ENCODE peak calls at places on chromosomes 13 and 19, in nine cellular contexts. V, K, Y, N, J, D, M, B and W are unnamed samples.

GRCh38 chr19:18385359-18385674 is 641 bp upstream of the GDF15 start:
- DNase-seq in V (no peak), K (no peak), Y (no peak), N (no peak), J (no peak), D (no peak), M (no peak), B (no peak), W (no peak)

GRCh38 chr13:73440296-73440895 is 381.6 kb downstream of the KLF5 start:
- DNase-seq in V (no peak), K (no peak), Y (no peak), N (peak), J (no peak), D (no peak), M (no peak), B (peak), W (peak)

GRCh38 chr13:30371649-30372265 is 50.5 kb upstream of the UBE2L5 start:
- DNase-seq in V (peak), K (peak), Y (peak), N (peak), J (peak), D (peak), M (no peak), B (peak), W (peak)

GRCh38 chr19:50268046-50268445 is 61.1 kb downstream of the KCNC3 start:
- DNase-seq in V (no peak), K (no peak), Y (no peak), N (no peak), J (no peak), D (no peak), M (no peak), B (no peak), W (peak)

GRCh38 chr13:44396295-44396962 is 22.8 kb downstream of the SERP2 start:
- DNase-seq in V (no peak), K (no peak), Y (no peak), N (no peak), J (no peak), D (no peak), M (no peak), B (no peak), W (no peak)

GRCh38 chr19:46299004-46299509 is 2.2 kb downstream of the HIF3A start:
- DNase-seq in V (no peak), K (peak), Y (no peak), N (no peak), J (peak), D (peak), M (peak), B (peak), W (peak)

GRCh38 chr13:113493315-113493951 is 2.9 kb upstream of the DCUN1D2 start:
- DNase-seq in V (no peak), K (peak), Y (no peak), N (no peak), J (no peak), D (peak), M (no peak), B (peak), W (peak)

GRCh38 chr19:11375143-11375948 is 880 bp downstream of the SWSAP1 start:
- DNase-seq in V (peak), K (peak), Y (peak), N (peak), J (peak), D (no peak), M (peak), B (no peak), W (no peak)

GRCh38 chr19:54457773-54458647 is 5.6 kb downstream of the LENG9 start:
- DNase-seq in V (no peak), K (no peak), Y (no peak), N (no peak), J (no peak), D (no peak), M (no peak), B (no peak), W (no peak)

GRCh38 chr13:66461021-66461420 is 769.1 kb downstream of the PCDH9 start:
- DNase-seq in V (no peak), K (no peak), Y (no peak), N (no peak), J (no peak), D (no peak), M (no peak), B (peak), W (peak)

GRCh38 chr19:48554385-48555091 is 2.6 kb downstream of the SULT2B1 start:
- DNase-seq in V (no peak), K (peak), Y (no peak), N (no peak), J (no peak), D (no peak), M (peak), B (no peak), W (no peak)

GRCh38 chr19:32676186-32676894 is 692 bp downstream of the RGS9BP start:
- DNase-seq in V (no peak), K (no peak), Y (no peak), N (no peak), J (no peak), D (no peak), M (peak), B (no peak), W (no peak)

GRCh38 chr13:104976964-104977363 is 1558.5 kb downstream of the EFNB2 start:
- DNase-seq in V (no peak), K (no peak), Y (no peak), N (no peak), J (no peak), D (no peak), M (no peak), B (no peak), W (no peak)

GRCh38 chr13:27403252-27403678 is 21.2 kb upstream of the GTF3A start:
- DNase-seq in V (no peak), K (peak), Y (no peak), N (no peak), J (no peak), D (peak), M (peak), B (peak), W (peak)

GRCh38 chr19:17294051-17294891 is 9.0 kb downstream of the ABHD8 start:
- DNase-seq in V (peak), K (no peak), Y (peak), N (peak), J (no peak), D (no peak), M (peak), B (no peak), W (no peak)

GRCh38 chr13:113403255-113404104 is 39.5 kb upstream of the GRTP1 start:
- DNase-seq in V (no peak), K (no peak), Y (no peak), N (no peak), J (peak), D (no peak), M (no peak), B (no peak), W (no peak)

GRCh38 chr19:12930002-12930645 is 3.4 kb downstream of the FARSA start:
- DNase-seq in V (no peak), K (no peak), Y (no peak), N (no peak), J (no peak), D (no peak), M (no peak), B (no peak), W (no peak)

GRCh38 chr13:61316647-61317046 is 99.0 kb downstream of the PCDH20 start:
- DNase-seq in V (no peak), K (no peak), Y (no peak), N (no peak), J (no peak), D (no peak), M (peak), B (no peak), W (no peak)

GRCh38 chr19:12611361-12611699 is 610 bp downstream of the ZNF791 start:
- DNase-seq in V (no peak), K (peak), Y (no peak), N (no peak), J (peak), D (peak), M (peak), B (peak), W (peak)

GRCh38 chr19:54952591-54953344 is 5.4 kb upstream of the NLRP7 start:
- DNase-seq in V (no peak), K (peak), Y (no peak), N (no peak), J (no peak), D (no peak), M (no peak), B (peak), W (no peak)

GRCh38 chr13:24698686-24699085 is 18.5 kb downstream of the ATP12A start:
- DNase-seq in V (no peak), K (no peak), Y (no peak), N (no peak), J (no peak), D (no peak), M (no peak), B (no peak), W (no peak)

GRCh38 chr13:32164622-32165268 is 133.2 kb downstream of the FRY start:
- DNase-seq in V (peak), K (peak), Y (peak), N (peak), J (no peak), D (peak), M (peak), B (peak), W (peak)

GRCh38 chr19:49338691-49339363 is 3.6 kb downstream of the CD37 start:
- DNase-seq in V (no peak), K (peak), Y (no peak), N (peak), J (peak), D (no peak), M (peak), B (peak), W (peak)

GRCh38 chr13:27852491-27852890 is 60.2 kb downstream of the GSX1 start:
- DNase-seq in V (no peak), K (no peak), Y (no peak), N (no peak), J (no peak), D (no peak), M (no peak), B (no peak), W (no peak)

GRCh38 chr19:40420766-40421467 is 4.9 kb downstream of the SERTAD1 start:
- DNase-seq in V (peak), K (peak), Y (no peak), N (peak), J (peak), D (peak), M (peak), B (peak), W (peak)

GRCh38 chr13:93689333-93689732 is 462.7 kb downstream of the GPC6 start:
- DNase-seq in V (no peak), K (peak), Y (no peak), N (no peak), J (no peak), D (peak), M (no peak), B (no peak), W (no peak)

GRCh38 chr19:15640294-15640903 is at the start of gene CYP4F3:
- DNase-seq in V (no peak), K (peak), Y (no peak), N (no peak), J (peak), D (no peak), M (peak), B (no peak), W (no peak)

GRCh38 chr13:40408602-40409001 is 257.8 kb downstream of the FOXO1 start:
- DNase-seq in V (no peak), K (peak), Y (no peak), N (no peak), J (no peak), D (peak), M (no peak), B (peak), W (peak)

GRCh38 chr19:19205416-19206410 is 2.5 kb upstream of the NR2C2AP start:
- DNase-seq in V (no peak), K (no peak), Y (no peak), N (no peak), J (no peak), D (no peak), M (no peak), B (no peak), W (no peak)

GRCh38 chr19:30151081-30151480 is 209.0 kb downstream of the URI1 start:
- DNase-seq in V (no peak), K (no peak), Y (no peak), N (no peak), J (no peak), D (no peak), M (no peak), B (no peak), W (no peak)

GRCh38 chr19:4403005-4403761 is 743 bp downstream of the CHAF1A start:
- DNase-seq in V (no peak), K (peak), Y (no peak), N (peak), J (no peak), D (no peak), M (no peak), B (no peak), W (no peak)

GRCh38 chr19:42386974-42387707 is 3.0 kb downstream of the CNFN start:
- DNase-seq in V (peak), K (peak), Y (peak), N (peak), J (peak), D (peak), M (peak), B (peak), W (peak)